ENCODE peak calls at places on chromosomes 13 and 19, in five cellular contexts. I, U, V, W and O are unnamed samples.
A peak's percentile ranks its signal among the peaks of the same experiment; 100 is the strongest.

GRCh38 chr19:36423925-36424324 is 5.5 kb upstream of the ZFP82 start:
- DNase-seq in W (no peak), I (no peak), U (no peak), V (no peak), O (no peak)

GRCh38 chr19:4966591-4966990 is 2.3 kb upstream of the KDM4B start:
- DNase-seq in V (no peak), I (no peak), U (no peak), W (no peak), O (no peak)

GRCh38 chr13:105363747-105364177 is 1171.7 kb downstream of the EFNB2 start:
- DNase-seq in V (no peak), W (peak; percentile 16), U (no peak), I (no peak), O (peak; percentile 44)

GRCh38 chr19:52492991-52493470 is 34.4 kb upstream of the ZNF808 start:
- DNase-seq in V (peak; percentile 50), W (no peak), I (peak; percentile 72), U (no peak), O (peak; percentile 82)

GRCh38 chr13:69565334-69565733 is 542.3 kb upstream of the ATXN8OS start:
- DNase-seq in V (no peak), W (peak; percentile 62), I (peak; percentile 34), U (peak; percentile 79), O (peak; percentile 56)

GRCh38 chr19:36221474-36221873 is 6.6 kb downstream of the ZNF146 start:
- DNase-seq in V (no peak), U (no peak), I (no peak), W (no peak), O (no peak)

GRCh38 chr13:29855009-29855408 is 4.6 kb upstream of the UBL3 start:
- DNase-seq in V (no peak), U (no peak), W (no peak), I (no peak), O (no peak)

GRCh38 chr13:110317093-110317492 is 10.0 kb downstream of the COL4A2 start:
- DNase-seq in U (no peak), W (no peak), V (peak; percentile 9), I (no peak), O (no peak)

GRCh38 chr13:46504036-46504435 is 48.9 kb upstream of the LRCH1 start:
- DNase-seq in I (no peak), W (no peak), V (no peak), U (no peak), O (no peak)

GRCh38 chr13:53398051-53398450 is 369.4 kb downstream of the OLFM4 start:
- DNase-seq in I (no peak), W (no peak), U (no peak), V (no peak), O (no peak)

GRCh38 chr19:31334849-31335624 is 14.2 kb downstream of the TSHZ3 start:
- DNase-seq in U (peak; percentile 53), I (no peak), W (peak; percentile 43), V (peak; percentile 29), O (no peak)

GRCh38 chr13:42354246-42355117 is 82.5 kb downstream of the AKAP11 start:
- DNase-seq in I (peak; percentile 15), U (peak; percentile 91), W (peak; percentile 91), V (no peak), O (peak; percentile 10)

GRCh38 chr13:93767231-93767916 is 540.8 kb downstream of the GPC6 start:
- DNase-seq in V (no peak), U (no peak), W (no peak), I (no peak), O (no peak)

GRCh38 chr13:100658363-100658762 is 16.2 kb downstream of the TMTC4 start:
- DNase-seq in I (no peak), U (no peak), V (no peak), W (no peak), O (no peak)

GRCh38 chr13:52158629-52159158 is 703 bp downstream of the NEK3 start:
- DNase-seq in I (no peak), V (peak; percentile 88), W (peak; percentile 46), U (peak; percentile 50), O (peak; percentile 75)

GRCh38 chr13:39676315-39676876 is 20.9 kb downstream of the COG6 start:
- DNase-seq in V (no peak), I (no peak), U (peak; percentile 37), W (peak; percentile 51), O (peak; percentile 51)

GRCh38 chr19:8396563-8397203 is 6.5 kb downstream of the RAB11B start:
- DNase-seq in U (peak; percentile 42), W (peak; percentile 59), I (peak; percentile 85), V (no peak), O (peak; percentile 68)

GRCh38 chr19:51589511-51589910 is 18.4 kb downstream of the ZNF175 start:
- DNase-seq in V (no peak), W (no peak), I (no peak), U (no peak), O (no peak)

GRCh38 chr19:54133312-54133956 is 4.1 kb upstream of the CNOT3 start:
- DNase-seq in V (no peak), W (no peak), I (no peak), U (peak; percentile 53), O (peak; percentile 96)

GRCh38 chr13:67033170-67033569 is 197.0 kb downstream of the PCDH9 start:
- DNase-seq in U (no peak), W (no peak), I (no peak), V (no peak), O (no peak)

GRCh38 chr19:55082023-55082851 is 6.6 kb downstream of the EPS8L1 start:
- DNase-seq in U (peak; percentile 34), I (peak; percentile 92), V (no peak), W (peak; percentile 70), O (peak; percentile 78)

GRCh38 chr19:34733266-34733825 is 697 bp upstream of the ZNF181 start:
- DNase-seq in W (no peak), I (peak; percentile 36), U (no peak), V (peak; percentile 89), O (peak; percentile 93)

GRCh38 chr13:67366533-67366932 is 136.4 kb upstream of the PCDH9 start:
- DNase-seq in W (peak; percentile 71), U (peak; percentile 14), V (no peak), I (no peak), O (no peak)

GRCh38 chr13:81025091-81025490 is 684.2 kb upstream of the SPRY2 start:
- DNase-seq in I (no peak), U (no peak), V (no peak), W (no peak), O (no peak)

GRCh38 chr19:7849631-7850428 is 19.8 kb downstream of the EVI5L start:
- DNase-seq in I (no peak), V (no peak), W (no peak), U (no peak), O (no peak)

GRCh38 chr13:44629465-44630183 is 53.5 kb upstream of the TSC22D1 start:
- DNase-seq in I (no peak), W (peak; percentile 52), U (peak; percentile 90), V (no peak), O (no peak)

GRCh38 chr19:49335071-49335783 is at the start of gene CD37:
- DNase-seq in U (no peak), I (no peak), W (no peak), V (peak; percentile 86), O (no peak)

GRCh38 chr19:1105217-1105872 is 1.6 kb downstream of the GPX4 start:
- DNase-seq in W (peak; percentile 54), I (no peak), U (no peak), V (no peak), O (no peak)

GRCh38 chr19:4089400-4089908 is 22.8 kb upstream of the ZBTB7A start:
- DNase-seq in I (no peak), V (no peak), U (no peak), W (no peak), O (no peak)

GRCh38 chr13:23934481-23934880 is 37.2 kb upstream of the C1QTNF9B start:
- DNase-seq in U (peak; percentile 45), V (no peak), W (peak; percentile 22), I (no peak), O (no peak)

GRCh38 chr13:84844473-84844872 is 954.7 kb downstream of the SLITRK6 start:
- DNase-seq in W (no peak), U (peak; percentile 3), I (no peak), V (no peak), O (peak; percentile 41)

GRCh38 chr19:47377208-47377701 is 28.1 kb downstream of the DHX34 start:
- DNase-seq in I (no peak), V (no peak), W (no peak), U (no peak), O (no peak)

GRCh38 chr19:33553530-33554310 is 32.1 kb upstream of the PEPD start:
- DNase-seq in V (no peak), U (no peak), I (no peak), W (no peak), O (no peak)

GRCh38 chr19:38538793-38539528 is 78.8 kb downstream of the MAP4K1 start:
- DNase-seq in W (no peak), V (no peak), U (peak; percentile 7), I (no peak), O (no peak)

GRCh38 chr13:46062190-46062589 is 9.6 kb upstream of the ZC3H13 start:
- DNase-seq in W (peak; percentile 87), U (peak; percentile 20), I (no peak), V (no peak), O (no peak)